ENCODE peak calls at places on chromosome 11, in six cellular contexts. One of them, this sample, is unnamed.

GRCh38 chr11:123740787-123741158 is 687 bp downstream of the ZNF202 start:
- DNase-seq in prostate gland: no peak
- DNase-seq in GM06990: no peak
- DNase-seq in tibial nerve: no peak
- DNase-seq in GM12865: no peak
- DNase-seq in brain microvascular endothelial cell: no peak
- DNase-seq in this sample: no peak

GRCh38 chr11:2523821-2524391 is 79.1 kb downstream of the KCNQ1 start:
- DNase-seq in GM06990: no peak
- DNase-seq in tibial nerve: peak
- DNase-seq in prostate gland: no peak
- DNase-seq in GM12865: no peak
- DNase-seq in brain microvascular endothelial cell: no peak
- DNase-seq in this sample: no peak

GRCh38 chr11:67352546-67353316 is 615 bp downstream of the POLD4 start:
- DNase-seq in prostate gland: peak
- DNase-seq in GM12865: peak
- DNase-seq in brain microvascular endothelial cell: no peak
- DNase-seq in tibial nerve: no peak
- DNase-seq in GM06990: no peak
- DNase-seq in this sample: no peak

GRCh38 chr11:112619106-112619505 is 342.1 kb upstream of the NCAM1 start:
- DNase-seq in GM12865: no peak
- DNase-seq in brain microvascular endothelial cell: no peak
- DNase-seq in prostate gland: no peak
- DNase-seq in tibial nerve: no peak
- DNase-seq in GM06990: no peak
- DNase-seq in this sample: no peak

GRCh38 chr11:78731008-78731407 is 156.3 kb upstream of the NARS2 start:
- DNase-seq in prostate gland: no peak
- DNase-seq in GM12865: no peak
- DNase-seq in GM06990: no peak
- DNase-seq in brain microvascular endothelial cell: no peak
- DNase-seq in tibial nerve: no peak
- DNase-seq in this sample: no peak

GRCh38 chr11:110463153-110463552 is 33.4 kb downstream of the FDX1 start:
- DNase-seq in prostate gland: no peak
- DNase-seq in GM12865: peak
- DNase-seq in brain microvascular endothelial cell: peak
- DNase-seq in GM06990: no peak
- DNase-seq in tibial nerve: peak
- DNase-seq in this sample: no peak

GRCh38 chr11:134637091-134638015 is 225.3 kb upstream of the B3GAT1 start:
- DNase-seq in GM12865: peak
- DNase-seq in tibial nerve: no peak
- DNase-seq in GM06990: no peak
- DNase-seq in prostate gland: no peak
- DNase-seq in brain microvascular endothelial cell: no peak
- DNase-seq in this sample: no peak

GRCh38 chr11:131910491-131911387 is 540.3 kb downstream of the NTM start:
- DNase-seq in GM12865: no peak
- DNase-seq in prostate gland: no peak
- DNase-seq in brain microvascular endothelial cell: peak
- DNase-seq in GM06990: no peak
- DNase-seq in tibial nerve: no peak
- DNase-seq in this sample: no peak

GRCh38 chr11:28621648-28622215 is 513.5 kb downstream of the METTL15 start:
- DNase-seq in GM06990: no peak
- DNase-seq in prostate gland: no peak
- DNase-seq in GM12865: no peak
- DNase-seq in tibial nerve: no peak
- DNase-seq in brain microvascular endothelial cell: peak
- DNase-seq in this sample: no peak
- H3K4me3 ChIP-seq in GM06990: no peak
- H3K4me3 ChIP-seq in prostate gland: no peak
- H3K4me3 ChIP-seq in GM12865: no peak
- H3K4me3 ChIP-seq in tibial nerve: no peak
- H3K4me3 ChIP-seq in brain microvascular endothelial cell: no peak
- H3K4me3 ChIP-seq in this sample: no peak

DNA sequence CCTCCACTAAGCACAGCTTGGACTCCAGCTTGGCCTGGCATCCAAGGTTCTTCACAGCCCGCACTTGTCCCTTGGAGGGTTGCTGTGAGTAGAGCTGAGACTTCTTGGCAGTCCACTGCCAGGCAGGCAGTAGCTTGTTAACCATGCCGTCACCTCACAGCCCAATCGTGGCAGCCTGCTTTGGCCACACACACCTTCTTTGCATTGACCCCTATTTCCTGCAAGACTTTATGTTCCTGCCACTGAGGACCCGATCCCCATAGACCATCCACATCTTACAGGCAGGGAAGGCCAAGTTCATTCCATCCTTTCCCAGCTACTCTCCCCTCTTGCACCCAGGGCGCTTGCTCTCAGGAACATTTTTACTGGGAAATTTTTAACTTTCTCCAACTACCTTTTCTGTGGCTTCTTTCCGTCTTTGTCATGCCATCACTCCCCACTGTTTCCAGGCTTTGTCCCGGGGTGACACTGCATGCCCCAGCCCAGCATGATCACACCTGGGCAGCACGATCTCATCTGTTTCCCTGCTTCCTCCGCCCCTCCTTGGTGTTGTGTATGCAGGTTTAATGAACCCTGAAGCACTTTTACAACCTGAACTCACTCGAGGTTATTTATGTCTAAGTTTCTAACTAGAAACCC is 2.6 kb upstream of the PYGM start:
- DNase-seq in tibial nerve: no peak
- DNase-seq in GM06990: no peak
- DNase-seq in brain microvascular endothelial cell: no peak
- DNase-seq in prostate gland: no peak
- DNase-seq in GM12865: peak
- DNase-seq in this sample: no peak
- H3K4me3 ChIP-seq in tibial nerve: no peak
- H3K4me3 ChIP-seq in GM06990: no peak
- H3K4me3 ChIP-seq in brain microvascular endothelial cell: no peak
- H3K4me3 ChIP-seq in prostate gland: no peak
- H3K4me3 ChIP-seq in GM12865: no peak
- H3K4me3 ChIP-seq in this sample: no peak

GRCh38 chr11:133227674-133228111 is 304.6 kb downstream of the OPCML start:
- DNase-seq in brain microvascular endothelial cell: no peak
- DNase-seq in GM06990: no peak
- DNase-seq in tibial nerve: no peak
- DNase-seq in prostate gland: no peak
- DNase-seq in GM12865: no peak
- DNase-seq in this sample: no peak

GRCh38 chr11:133230446-133230845 is 301.9 kb downstream of the OPCML start:
- DNase-seq in GM06990: no peak
- DNase-seq in prostate gland: no peak
- DNase-seq in tibial nerve: no peak
- DNase-seq in GM12865: no peak
- DNase-seq in brain microvascular endothelial cell: no peak
- DNase-seq in this sample: no peak

DNA sequence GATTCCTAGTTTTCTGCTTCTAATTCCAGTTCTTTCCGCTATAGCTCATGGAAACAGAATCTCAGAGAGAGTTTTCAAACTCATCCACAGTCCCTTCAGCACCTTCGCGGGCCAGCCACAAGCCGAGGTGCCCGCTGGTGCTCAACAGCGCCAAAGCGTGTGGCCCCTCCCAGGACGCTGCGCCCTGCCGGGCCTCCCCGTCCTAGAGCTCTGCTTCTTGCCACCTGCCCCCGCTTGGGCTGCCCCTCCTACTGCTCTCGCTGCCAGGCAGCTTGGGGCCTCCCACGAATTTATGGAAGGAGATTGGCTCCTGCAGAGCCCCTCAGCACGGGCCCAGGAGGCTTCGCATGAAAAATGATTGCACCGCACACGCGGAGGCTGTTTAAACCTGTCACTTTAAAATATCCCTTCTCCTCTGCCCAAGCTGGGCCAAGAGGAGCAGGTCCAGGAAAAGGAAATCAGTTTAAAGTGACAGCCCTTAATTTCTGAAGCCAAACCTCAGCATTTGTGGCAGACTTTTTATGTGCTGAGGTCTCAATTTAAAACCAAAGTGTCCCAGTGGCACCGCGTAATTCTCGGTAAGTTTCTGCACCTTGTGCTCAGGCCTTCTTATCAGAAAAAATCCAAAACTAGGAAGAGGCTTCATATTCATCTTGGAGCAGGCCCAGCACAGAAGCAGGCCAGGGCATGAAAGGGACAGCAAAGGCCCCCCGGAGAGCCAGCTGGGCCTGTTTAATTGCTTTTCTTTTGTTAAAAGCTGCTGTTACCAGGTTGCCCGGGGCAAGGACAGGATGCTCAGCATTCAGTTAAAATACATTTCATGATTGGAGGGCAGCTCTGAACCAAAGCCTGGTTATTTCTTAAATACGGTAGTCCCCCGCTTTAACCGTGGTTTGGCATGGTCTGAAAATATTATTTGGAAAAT is 303.6 kb downstream of the OPCML start:
- DNase-seq in GM06990: no peak
- DNase-seq in brain microvascular endothelial cell: no peak
- DNase-seq in tibial nerve: no peak
- DNase-seq in GM12865: no peak
- DNase-seq in prostate gland: peak
- DNase-seq in this sample: no peak
- H3K4me3 ChIP-seq in GM06990: no peak
- H3K4me3 ChIP-seq in brain microvascular endothelial cell: no peak
- H3K4me3 ChIP-seq in tibial nerve: no peak
- H3K4me3 ChIP-seq in GM12865: no peak
- H3K4me3 ChIP-seq in prostate gland: no peak
- H3K4me3 ChIP-seq in this sample: no peak

GRCh38 chr11:45472713-45473317 is 186.7 kb upstream of the SYT13 start:
- DNase-seq in GM06990: no peak
- DNase-seq in brain microvascular endothelial cell: no peak
- DNase-seq in prostate gland: no peak
- DNase-seq in tibial nerve: no peak
- DNase-seq in GM12865: no peak
- DNase-seq in this sample: no peak

GRCh38 chr11:45473491-45473890 is 187.3 kb upstream of the SYT13 start:
- DNase-seq in brain microvascular endothelial cell: no peak
- DNase-seq in GM12865: no peak
- DNase-seq in GM06990: no peak
- DNase-seq in tibial nerve: no peak
- DNase-seq in prostate gland: no peak
- DNase-seq in this sample: no peak

GRCh38 chr11:45475135-45475534 is 189.0 kb upstream of the SYT13 start:
- DNase-seq in GM06990: no peak
- DNase-seq in brain microvascular endothelial cell: no peak
- DNase-seq in GM12865: no peak
- DNase-seq in tibial nerve: no peak
- DNase-seq in prostate gland: no peak
- DNase-seq in this sample: no peak

GRCh38 chr11:45482331-45482730 is 183.1 kb downstream of the CHST1 start:
- DNase-seq in GM12865: no peak
- DNase-seq in brain microvascular endothelial cell: no peak
- DNase-seq in GM06990: no peak
- DNase-seq in prostate gland: no peak
- DNase-seq in tibial nerve: no peak
- DNase-seq in this sample: no peak

DNA sequence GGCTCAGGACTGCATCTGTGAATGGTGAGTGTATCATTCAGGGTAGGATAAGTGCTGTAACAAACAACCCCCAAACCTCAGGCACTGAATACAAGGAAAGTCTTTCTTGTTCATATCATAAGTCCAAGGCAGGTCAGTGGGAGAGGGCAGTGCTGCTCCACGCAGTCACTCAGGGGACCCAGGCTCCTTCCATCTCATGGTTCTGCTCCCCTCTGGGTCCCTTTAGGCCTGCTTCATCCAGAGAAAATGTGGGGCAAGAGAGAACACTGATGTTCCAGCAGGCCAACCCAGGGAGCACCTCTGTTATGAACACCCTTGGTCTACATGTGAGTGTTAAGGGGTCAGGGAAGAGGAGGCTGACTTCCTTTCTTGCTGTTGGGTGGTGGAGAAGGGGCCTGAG is 187.8 kb downstream of the CHST1 start:
- DNase-seq in GM12865: no peak
- DNase-seq in prostate gland: no peak
- DNase-seq in GM06990: no peak
- DNase-seq in tibial nerve: no peak
- DNase-seq in brain microvascular endothelial cell: no peak
- DNase-seq in this sample: no peak
- H3K4me3 ChIP-seq in GM12865: no peak
- H3K4me3 ChIP-seq in prostate gland: no peak
- H3K4me3 ChIP-seq in GM06990: no peak
- H3K4me3 ChIP-seq in tibial nerve: no peak
- H3K4me3 ChIP-seq in brain microvascular endothelial cell: no peak
- H3K4me3 ChIP-seq in this sample: no peak

GRCh38 chr11:124863137-124863825 is 2.0 kb upstream of the ROBO3 start:
- DNase-seq in GM12865: no peak
- DNase-seq in prostate gland: no peak
- DNase-seq in GM06990: no peak
- DNase-seq in brain microvascular endothelial cell: peak
- DNase-seq in tibial nerve: no peak
- DNase-seq in this sample: no peak
- H3K4me3 ChIP-seq in GM12865: no peak
- H3K4me3 ChIP-seq in prostate gland: no peak
- H3K4me3 ChIP-seq in GM06990: no peak
- H3K4me3 ChIP-seq in brain microvascular endothelial cell: peak
- H3K4me3 ChIP-seq in tibial nerve: no peak
- H3K4me3 ChIP-seq in this sample: no peak

DNA sequence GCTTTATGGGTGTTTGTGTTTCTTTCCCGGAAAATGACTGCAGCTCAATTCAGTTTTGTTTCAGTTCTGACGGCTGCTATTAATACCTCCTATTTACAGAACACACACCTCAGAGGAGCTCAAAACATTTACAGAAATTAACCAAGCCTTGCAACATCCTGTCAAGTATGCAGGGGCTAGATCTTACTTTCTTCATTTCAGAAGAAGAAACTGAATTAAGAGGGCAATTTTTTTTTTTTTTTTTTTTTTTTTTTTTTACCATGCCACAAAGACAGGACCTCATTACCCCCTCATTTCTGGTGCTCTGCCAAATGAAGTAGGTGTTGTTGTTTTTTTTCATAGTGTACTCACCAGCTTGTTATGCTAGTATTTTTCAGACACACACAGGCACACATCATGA is 50.0 kb upstream of the BLID start:
- DNase-seq in GM06990: no peak
- DNase-seq in brain microvascular endothelial cell: no peak
- DNase-seq in tibial nerve: no peak
- DNase-seq in prostate gland: no peak
- DNase-seq in GM12865: peak
- DNase-seq in this sample: no peak
- H3K4me3 ChIP-seq in GM06990: no peak
- H3K4me3 ChIP-seq in brain microvascular endothelial cell: no peak
- H3K4me3 ChIP-seq in tibial nerve: no peak
- H3K4me3 ChIP-seq in prostate gland: no peak
- H3K4me3 ChIP-seq in GM12865: no peak
- H3K4me3 ChIP-seq in this sample: no peak